ENCODE peak calls at places on chromosomes 2 and 18, in six cellular contexts. N, A, W, Q, U and V are unnamed samples.

GRCh38 chr2:41068740-41069139 is 616.9 kb upstream of the SLC8A1 start:
- DNase-seq in N (no peak), A (no peak), W (no peak), Q (no peak), U (no peak), V (no peak)

GRCh38 chr18:3623769-3624545 is 174.0 kb downstream of the TGIF1 start:
- DNase-seq in N (peak; percentile 87), A (peak; percentile 97), W (peak; percentile 98), Q (peak; percentile 99), U (peak; percentile 40), V (peak; percentile 47)

GRCh38 chr2:165443524-165443923 is 26.0 kb upstream of the CSRNP3 start:
- DNase-seq in N (no peak), A (no peak), W (no peak), Q (no peak), U (no peak), V (no peak)

GRCh38 chr2:217858519-217859466 is 144.0 kb downstream of the TNS1 start:
- DNase-seq in N (peak; percentile 74), A (peak; percentile 89), W (peak; percentile 78), Q (peak; percentile 47), U (peak; percentile 84), V (no peak)

GRCh38 chr2:54597153-54597827 is 126.2 kb upstream of the EML6 start:
- DNase-seq in N (no peak), A (peak; percentile 59), W (peak; percentile 72), Q (no peak), U (peak; percentile 78), V (no peak)

GRCh38 chr2:148351439-148352143 is 293.0 kb upstream of the EPC2 start:
- DNase-seq in N (no peak), A (no peak), W (no peak), Q (no peak), U (no peak), V (no peak)

GRCh38 chr2:24935145-24935544 is 15.1 kb upstream of the ADCY3 start:
- DNase-seq in N (no peak), A (no peak), W (no peak), Q (no peak), U (no peak), V (no peak)

GRCh38 chr2:191566347-191566746 is 111.6 kb upstream of the NABP1 start:
- DNase-seq in N (peak; percentile 95), A (peak; percentile 49), W (peak; percentile 23), Q (no peak), U (no peak), V (peak; percentile 73)

GRCh38 chr2:128446049-128446811 is 127.6 kb upstream of the HS6ST1 start:
- DNase-seq in N (peak; percentile 31), A (no peak), W (no peak), Q (no peak), U (peak; percentile 3), V (peak; percentile 17)

GRCh38 chr2:201118957-201119848 is 3.2 kb downstream of the CFLAR start:
- DNase-seq in N (no peak), A (peak; percentile 69), W (peak; percentile 63), Q (no peak), U (no peak), V (no peak)

GRCh38 chr2:201810592-201810991 is 4.3 kb downstream of the CDK15 start:
- DNase-seq in N (no peak), A (no peak), W (no peak), Q (no peak), U (no peak), V (no peak)

GRCh38 chr18:51153659-51154371 is 43.7 kb downstream of the MEX3C start:
- DNase-seq in N (no peak), A (no peak), W (no peak), Q (no peak), U (no peak), V (no peak)

GRCh38 chr2:776517-776916 is 99.3 kb upstream of the TMEM18 start:
- DNase-seq in N (no peak), A (no peak), W (no peak), Q (no peak), U (no peak), V (no peak)

DNA sequence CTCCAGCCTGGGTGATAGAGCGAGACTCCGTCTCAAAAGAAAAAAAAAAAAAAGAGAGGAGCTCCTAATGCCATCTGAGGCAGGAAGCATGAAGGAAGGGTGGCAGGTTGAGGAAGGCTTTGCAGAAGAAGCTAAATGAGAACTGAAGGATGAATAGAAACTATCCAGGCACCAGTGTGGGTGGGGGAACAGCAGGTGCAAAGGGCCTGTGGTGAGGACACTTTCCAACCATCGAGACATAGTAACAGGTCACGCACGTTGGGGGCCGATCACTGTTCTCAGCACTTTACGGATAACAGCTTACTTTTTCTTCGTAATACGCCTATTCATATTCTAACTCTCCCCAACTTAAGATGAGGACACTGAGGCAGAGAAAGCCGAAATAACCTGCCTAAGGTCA is 58.4 kb downstream of the NGEF start:
- DNase-seq in N (no peak), A (no peak), W (no peak), Q (no peak), U (no peak), V (no peak)
- TF ChIP-seq CTCF in N (no peak), A (no peak), W (no peak), Q (no peak), U (no peak), V (no peak)

DNA sequence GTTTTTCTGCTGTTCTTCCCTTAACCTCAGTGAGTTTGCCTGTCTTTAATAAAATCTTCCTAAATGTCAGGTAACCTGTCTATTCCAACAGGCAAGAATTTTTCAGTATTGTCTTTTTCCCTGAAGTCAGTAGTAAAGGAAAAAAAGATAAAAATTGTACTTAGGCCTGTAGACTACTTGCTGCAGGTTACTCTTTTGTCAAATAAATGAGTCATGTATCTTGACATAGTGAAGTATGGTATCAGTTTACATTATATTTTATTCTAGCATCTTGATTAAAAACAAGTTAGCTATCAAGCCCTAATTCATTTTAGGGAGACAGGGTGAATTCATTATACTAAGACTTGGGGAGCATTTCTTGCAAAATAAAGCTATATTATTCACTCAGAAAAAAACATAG is 59.8 kb downstream of the ITGA4 start:
- DNase-seq in N (no peak), A (no peak), W (no peak), Q (no peak), U (no peak), V (no peak)
- TF ChIP-seq CTCF in N (no peak), A (no peak), W (no peak), Q (no peak), U (no peak), V (no peak)

GRCh38 chr2:190167702-190168101 is 105.2 kb upstream of the MSTN start:
- DNase-seq in N (no peak), A (no peak), W (no peak), Q (no peak), U (no peak), V (no peak)
- TF ChIP-seq CTCF in N (no peak), A (no peak), W (no peak), Q (no peak), U (no peak), V (no peak)

DNA sequence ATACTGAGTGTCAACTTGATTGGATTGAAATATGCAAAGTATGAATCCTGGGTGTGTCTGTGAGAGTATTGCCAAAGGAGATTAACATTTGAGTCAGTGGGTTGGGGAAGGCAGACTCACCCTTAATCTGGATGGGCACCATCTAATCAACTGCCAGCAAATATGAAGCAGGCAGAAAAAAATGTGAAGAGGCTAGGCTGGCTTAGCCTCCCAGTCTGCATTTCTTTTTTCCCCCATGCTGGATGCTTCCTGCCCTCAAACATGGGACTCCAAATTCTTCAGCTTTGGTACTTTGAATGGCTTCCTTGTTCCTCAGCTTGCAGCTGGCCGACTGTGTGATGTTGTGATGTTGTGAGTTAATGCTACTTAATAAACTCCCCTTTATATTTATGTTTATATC is 577.4 kb downstream of the CPS1 start:
- DNase-seq in N (no peak), A (no peak), W (peak; percentile 63), Q (peak; percentile 52), U (no peak), V (no peak)
- TF ChIP-seq CTCF in N (no peak), A (no peak), W (no peak), Q (no peak), U (no peak), V (no peak)

GRCh38 chr2:159939946-159940345 is 122.5 kb downstream of the PLA2R1 start:
- DNase-seq in N (no peak), A (peak; percentile 36), W (peak; percentile 6), Q (no peak), U (no peak), V (no peak)
- TF ChIP-seq CTCF in N (peak; percentile 54), A (peak; percentile 40), W (peak; percentile 16), Q (peak; percentile 65), U (peak; percentile 20), V (no peak)

GRCh38 chr2:121284424-121285076 is 452 bp downstream of the TFCP2L1 start:
- DNase-seq in N (peak; percentile 76), A (no peak), W (no peak), Q (no peak), U (no peak), V (no peak)
- TF ChIP-seq CTCF in N (peak; percentile 16), A (no peak), W (no peak), Q (no peak), U (no peak), V (no peak)

GRCh38 chr2:28621172-28622100 is 125.6 kb downstream of the PLB1 start:
- DNase-seq in N (peak; percentile 85), A (peak; percentile 98), W (peak; percentile 91), Q (peak; percentile 93), U (peak; percentile 81), V (no peak)
- TF ChIP-seq CTCF in N (peak; percentile 73), A (peak; percentile 55), W (peak; percentile 20), Q (peak; percentile 61), U (no peak), V (no peak)